ENCODE peak calls at places on chromosomes 12 and 14, in four cellular contexts. K is posterior vena cava; T is stimulated activated CD8-positive, alpha-beta memory T cell treated with anti-CD3 and anti-CD28 coated beads, Interleukin-12 subunit alpha, Interleukin-12 subunit beta, amount 100 ng/mL, for 4 hours; R is thyroid gland. Y is an unnamed sample.

GRCh38 chr14:58898655-58899316 is 261.0 kb downstream of the DACT1 start:
- DNase-seq in K (no peak), T (no peak), R (no peak), Y (no peak)

GRCh38 chr14:60151715-60152114 is 13.5 kb downstream of the DHRS7 start:
- DNase-seq in K (peak), T (peak), R (peak), Y (peak)

GRCh38 chr14:33714527-33715222 is 236.2 kb downstream of the EGLN3 start:
- DNase-seq in K (no peak), T (no peak), R (no peak), Y (no peak)

GRCh38 chr12:70762000-70762399 is 124.8 kb upstream of the PTPRB start:
- DNase-seq in K (no peak), T (no peak), R (no peak), Y (no peak)

GRCh38 chr12:42382013-42382696 is 56.2 kb downstream of the PPHLN1 start:
- DNase-seq in K (no peak), T (no peak), R (no peak), Y (peak)

GRCh38 chr14:57495409-57495808 is 1.8 kb upstream of the CCDC198 start:
- DNase-seq in K (no peak), T (no peak), R (no peak), Y (no peak)

GRCh38 chr14:75267141-75267601 is 11.5 kb upstream of the FOS start:
- DNase-seq in K (no peak), T (no peak), R (peak), Y (no peak)

GRCh38 chr14:102675396-102675795 is 82.9 kb downstream of the RCOR1 start:
- DNase-seq in K (no peak), T (no peak), R (no peak), Y (no peak)

GRCh38 chr14:73665130-73665529 is 20.3 kb downstream of the DNAL1 start:
- DNase-seq in K (no peak), T (no peak), R (no peak), Y (no peak)